ENCODE peak calls at places on chromosomes 6 and 20, in eight cellular contexts. O is osteocyte, G is AG10803, A is fibroblast of mammary gland, P is esophagus squamous epithelium, H is ovary, S is progenitor cell of endocrine pancreas, T is astrocyte of the cerebellum. K is an unnamed sample.

GRCh38 chr6:88220493-88220892 is 54.3 kb upstream of the CNR1 start:
- DNase-seq in A (peak; percentile 25), H (no peak), G (no peak), T (peak; percentile 11), P (no peak), S (no peak), O (no peak), K (peak; percentile 13)

GRCh38 chr6:132209351-132209750 is 191.9 kb downstream of the MOXD1 start:
- DNase-seq in O (no peak), S (no peak), G (no peak), A (no peak), H (no peak), T (no peak), P (no peak), K (no peak)

GRCh38 chr6:21953831-21954801 is 342.7 kb downstream of the PRL start:
- DNase-seq in T (no peak), G (peak; percentile 65), S (no peak), A (peak; percentile 81), P (no peak), O (no peak), H (no peak), K (no peak)

GRCh38 chr6:133132583-133132982 is 108.6 kb upstream of the EYA4 start:
- DNase-seq in O (no peak), P (no peak), G (no peak), T (no peak), S (no peak), A (no peak), H (no peak), K (no peak)

GRCh38 chr6:119077643-119078448 is 618 bp downstream of the FAM184A start:
- DNase-seq in A (peak; percentile 14), G (peak; percentile 2), T (no peak), S (peak; percentile 63), P (no peak), H (peak; percentile 46), O (no peak), K (peak; percentile 7)

GRCh38 chr6:18497006-18497405 is 109.9 kb downstream of the RNF144B start:
- DNase-seq in O (no peak), T (no peak), A (no peak), H (no peak), G (no peak), S (no peak), P (no peak), K (no peak)

GRCh38 chr6:34560366-34561226 is 4.5 kb upstream of the SPDEF start:
- DNase-seq in A (peak; percentile 43), G (peak; percentile 17), O (no peak), T (no peak), S (no peak), P (no peak), H (no peak), K (peak; percentile 22)

GRCh38 chr6:36428911-36429310 is 13.7 kb downstream of the PXT1 start:
- DNase-seq in S (no peak), O (no peak), H (no peak), P (no peak), T (no peak), A (no peak), G (no peak), K (no peak)

GRCh38 chr6:52416629-52417151 is 3.5 kb upstream of the EFHC1 start:
- DNase-seq in A (peak; percentile 77), P (no peak), H (no peak), S (no peak), T (no peak), O (no peak), G (peak; percentile 80), K (peak; percentile 49)

GRCh38 chr20:33015114-33015491 is 7.6 kb downstream of the BPIFB2 start:
- DNase-seq in T (no peak), S (no peak), G (no peak), H (no peak), A (no peak), P (no peak), O (no peak), K (no peak)

GRCh38 chr6:105514306-105514705 is 111.4 kb upstream of the PREP start:
- DNase-seq in S (no peak), T (no peak), A (no peak), G (no peak), P (no peak), H (no peak), O (no peak), K (no peak)

GRCh38 chr6:33406161-33406560 is 4.7 kb upstream of the PHF1 start:
- DNase-seq in T (no peak), H (no peak), G (no peak), S (no peak), P (no peak), A (no peak), O (no peak), K (no peak)

GRCh38 chr6:51021171-51021570 is 202.5 kb downstream of the TFAP2B start:
- DNase-seq in P (no peak), H (no peak), S (no peak), O (no peak), A (no peak), T (no peak), G (peak; percentile 56), K (no peak)

GRCh38 chr6:136148051-136148450 is 102.1 kb downstream of the MTFR2 start:
- DNase-seq in G (peak; percentile 40), O (no peak), H (no peak), P (no peak), S (no peak), T (no peak), A (peak; percentile 28), K (no peak)

GRCh38 chr6:129212081-129212480 is 329.1 kb downstream of the LAMA2 start:
- DNase-seq in P (no peak), G (peak; percentile 93), S (no peak), A (no peak), T (no peak), H (no peak), O (no peak), K (no peak)

GRCh38 chr20:49594143-49594928 is 26.4 kb upstream of the PTGIS start:
- DNase-seq in H (peak; percentile 76), G (peak; percentile 97), P (no peak), T (no peak), A (peak; percentile 93), O (no peak), S (no peak), K (no peak)

GRCh38 chr20:56249244-56249955 is 868 bp downstream of the MC3R start:
- DNase-seq in H (peak; percentile 19), O (no peak), P (no peak), A (peak; percentile 13), G (no peak), S (no peak), T (no peak), K (peak; percentile 1)

GRCh38 chr6:27726620-27727023 is 185.6 kb downstream of the OR2B2 start:
- DNase-seq in O (no peak), T (no peak), A (peak; percentile 41), P (no peak), S (no peak), G (no peak), H (no peak), K (no peak)

GRCh38 chr20:38241201-38241600 is 19.3 kb downstream of the KIAA1755 start:
- DNase-seq in G (no peak), P (no peak), S (no peak), O (no peak), A (no peak), T (no peak), H (no peak), K (no peak)

GRCh38 chr6:107185570-107185969 is 70.3 kb upstream of the BEND3 start:
- DNase-seq in G (no peak), T (no peak), H (peak; percentile 37), P (no peak), O (no peak), A (peak; percentile 31), S (no peak), K (peak; percentile 3)

GRCh38 chr20:5353624-5354496 is 37.1 kb upstream of the PROKR2 start:
- DNase-seq in O (no peak), S (no peak), T (no peak), G (peak; percentile 42), H (no peak), A (peak; percentile 33), P (no peak), K (no peak)

GRCh38 chr20:32497589-32498224 is 87.4 kb downstream of the NOL4L start:
- DNase-seq in P (no peak), T (no peak), S (no peak), H (no peak), O (no peak), G (no peak), A (no peak), K (no peak)

GRCh38 chr20:22805219-22805618 is 220.8 kb upstream of the FOXA2 start:
- DNase-seq in H (no peak), A (peak; percentile 59), G (peak; percentile 67), P (no peak), T (peak; percentile 65), O (no peak), S (peak; percentile 22), K (no peak)

GRCh38 chr6:73580247-73581149 is 59.7 kb upstream of the EEF1A1 start:
- DNase-seq in P (peak; percentile 22), S (peak; percentile 65), O (peak; percentile 97), G (peak; percentile 99), A (peak; percentile 97), T (peak; percentile 97), H (peak; percentile 84), K (peak; percentile 72)
- TF ChIP-seq CTCF in P (no peak), S (peak; percentile 64), O (peak; percentile 48), G (peak; percentile 53), A (peak; percentile 38), T (peak; percentile 57), H (no peak), K (peak; percentile 67)

DNA sequence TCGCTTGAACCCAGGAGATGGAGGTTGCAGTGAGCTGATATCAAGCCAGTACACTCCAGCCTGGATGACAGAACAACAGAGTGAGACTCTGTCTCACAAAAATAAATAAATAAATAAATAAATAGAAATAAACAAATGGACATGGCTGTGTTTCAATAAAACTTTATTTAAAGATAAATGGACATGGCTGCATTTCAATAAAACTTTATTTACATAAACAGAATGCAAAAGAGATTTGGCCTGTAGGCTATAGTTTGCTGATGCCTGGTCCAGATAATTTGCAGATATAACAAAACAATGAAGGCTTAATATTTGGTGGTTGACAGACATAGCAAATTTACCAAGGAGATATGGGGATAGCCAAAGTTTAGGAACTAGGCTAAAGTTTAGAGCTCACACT is 66.8 kb downstream of the ZNF831 start:
- DNase-seq in O (no peak), P (no peak), T (no peak), H (no peak), G (no peak), S (no peak), A (no peak), K (no peak)
- TF ChIP-seq CTCF in O (no peak), P (no peak), T (no peak), H (no peak), G (no peak), S (no peak), A (no peak), K (no peak)

DNA sequence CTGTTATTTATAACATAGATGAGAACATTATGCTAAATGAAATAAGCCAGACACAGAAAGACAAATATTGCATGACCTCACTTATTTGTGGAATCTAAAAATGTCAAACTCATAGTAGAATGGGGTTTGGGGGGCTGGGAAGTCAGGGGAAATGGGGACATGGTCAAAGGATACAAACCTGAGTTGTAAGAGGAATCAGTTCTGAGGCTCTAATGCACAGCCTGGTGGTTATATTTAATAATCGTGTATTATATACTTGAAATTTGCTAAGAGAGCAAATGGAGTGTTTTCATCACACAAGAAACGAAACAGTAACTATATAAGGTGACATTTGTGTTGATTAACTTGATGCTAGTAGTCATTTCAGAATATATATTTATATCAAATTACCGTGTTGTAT is 40.8 kb upstream of the GFOD1 start:
- DNase-seq in T (no peak), O (no peak), S (no peak), G (no peak), A (peak; percentile 8), P (no peak), H (no peak), K (no peak)
- TF ChIP-seq CTCF in T (no peak), O (no peak), S (no peak), G (no peak), A (no peak), P (no peak), H (no peak), K (no peak)

GRCh38 chr20:10077081-10077471 is 42.3 kb downstream of the ANKEF1 start:
- DNase-seq in S (no peak), A (no peak), G (no peak), H (no peak), P (no peak), T (no peak), O (no peak), K (no peak)
- TF ChIP-seq CTCF in S (peak; percentile 53), A (peak; percentile 31), G (peak; percentile 12), H (no peak), P (no peak), T (peak; percentile 38), O (peak; percentile 24), K (peak; percentile 44)